ENCODE peak calls at places on chromosomes 6 and 20, in five cellular contexts. V, S, M, A and C are unnamed samples.

GRCh38 chr6:21772467-21772866 is 178.9 kb downstream of the SOX4 start:
- DNase-seq in V (no peak), S (no peak), M (no peak), A (no peak), C (no peak)

GRCh38 chr6:119891206-119891605 is 541.6 kb upstream of the MAN1A1 start:
- DNase-seq in V (no peak), S (no peak), M (no peak), A (no peak), C (no peak)

GRCh38 chr20:47335251-47336012 is 21.1 kb downstream of the ZMYND8 start:
- DNase-seq in V (no peak), S (no peak), M (no peak), A (no peak), C (no peak)

GRCh38 chr6:165426892-165427291 is 117.5 kb upstream of the C6orf118 start:
- DNase-seq in V (no peak), S (no peak), M (no peak), A (no peak), C (no peak)

GRCh38 chr20:38131588-38132121 is 33.4 kb downstream of the TGM2 start:
- DNase-seq in V (peak), S (no peak), M (no peak), A (peak), C (no peak)

GRCh38 chr6:156613996-156614395 is 163.2 kb upstream of the ARID1B start:
- DNase-seq in V (no peak), S (no peak), M (no peak), A (no peak), C (no peak)

GRCh38 chr6:170182781-170183120 is 108.1 kb downstream of the DLL1 start:
- DNase-seq in V (no peak), S (no peak), M (no peak), A (no peak), C (no peak)

GRCh38 chr6:168032383-168032760 is 34.9 kb downstream of the KIF25 start:
- DNase-seq in V (no peak), S (peak), M (no peak), A (no peak), C (peak)

GRCh38 chr6:105318660-105319059 is 84.2 kb downstream of the PREP start:
- DNase-seq in V (peak), S (no peak), M (no peak), A (no peak), C (no peak)

GRCh38 chr6:34247481-34248197 is 1.2 kb downstream of the SMIM29 start:
- DNase-seq in V (peak), S (peak), M (no peak), A (no peak), C (no peak)

GRCh38 chr6:71258078-71258866 is 30.3 kb upstream of the OGFRL1 start:
- DNase-seq in V (no peak), S (no peak), M (no peak), A (no peak), C (no peak)

GRCh38 chr20:43919686-43920403 is 5.2 kb downstream of the TOX2 start:
- DNase-seq in V (no peak), S (no peak), M (no peak), A (no peak), C (no peak)

GRCh38 chr20:24838551-24839530 is 110.2 kb upstream of the CST7 start:
- DNase-seq in V (no peak), S (no peak), M (no peak), A (no peak), C (no peak)

GRCh38 chr6:85421963-85422362 is 27.9 kb upstream of the NT5E start:
- DNase-seq in V (no peak), S (no peak), M (no peak), A (no peak), C (no peak)

GRCh38 chr6:150881911-150882481 is 16.5 kb downstream of the MTHFD1L start:
- DNase-seq in V (peak), S (peak), M (peak), A (peak), C (no peak)